ENCODE peak calls at places on chromosomes 5 and 9, in eight cellular contexts. One of them, this sample, is unnamed.

GRCh38 chr5:111962906-111963305 is 205.9 kb upstream of the NREP start:
- DNase-seq in mammary epithelial cell: no peak
- DNase-seq in fibroblast of pulmonary artery: no peak
- DNase-seq in right lobe of liver: no peak
- DNase-seq in uterus: no peak
- DNase-seq in ascending aorta: no peak
- DNase-seq in AG04449: no peak
- DNase-seq in lung: no peak
- DNase-seq in this sample: no peak

GRCh38 chr9:22307013-22307711 is 139.5 kb upstream of the DMRTA1 start:
- DNase-seq in mammary epithelial cell: peak
- DNase-seq in fibroblast of pulmonary artery: peak
- DNase-seq in right lobe of liver: no peak
- DNase-seq in uterus: no peak
- DNase-seq in ascending aorta: no peak
- DNase-seq in AG04449: peak
- DNase-seq in lung: no peak
- DNase-seq in this sample: no peak

GRCh38 chr5:154038241-154038603 is 488 bp downstream of the FAM114A2 start:
- DNase-seq in mammary epithelial cell: no peak
- DNase-seq in fibroblast of pulmonary artery: no peak
- DNase-seq in right lobe of liver: peak
- DNase-seq in uterus: peak
- DNase-seq in ascending aorta: no peak
- DNase-seq in AG04449: no peak
- DNase-seq in lung: no peak
- DNase-seq in this sample: no peak

GRCh38 chr5:32692066-32692746 is 18.9 kb upstream of the NPR3 start:
- DNase-seq in mammary epithelial cell: no peak
- DNase-seq in fibroblast of pulmonary artery: peak
- DNase-seq in right lobe of liver: no peak
- DNase-seq in uterus: no peak
- DNase-seq in ascending aorta: no peak
- DNase-seq in AG04449: peak
- DNase-seq in lung: no peak
- DNase-seq in this sample: no peak

GRCh38 chr5:3266861-3267260 is 328.8 kb upstream of the IRX1 start:
- DNase-seq in mammary epithelial cell: no peak
- DNase-seq in fibroblast of pulmonary artery: no peak
- DNase-seq in right lobe of liver: no peak
- DNase-seq in uterus: no peak
- DNase-seq in ascending aorta: no peak
- DNase-seq in AG04449: no peak
- DNase-seq in lung: peak
- DNase-seq in this sample: no peak

GRCh38 chr5:174531782-174532191 is 192.6 kb upstream of the MSX2 start:
- DNase-seq in mammary epithelial cell: no peak
- DNase-seq in fibroblast of pulmonary artery: no peak
- DNase-seq in right lobe of liver: no peak
- DNase-seq in uterus: no peak
- DNase-seq in ascending aorta: no peak
- DNase-seq in AG04449: no peak
- DNase-seq in lung: no peak
- DNase-seq in this sample: no peak

GRCh38 chr9:123893831-123894460 is 36.0 kb downstream of the DENND1A start:
- DNase-seq in mammary epithelial cell: no peak
- DNase-seq in fibroblast of pulmonary artery: peak
- DNase-seq in right lobe of liver: no peak
- DNase-seq in uterus: no peak
- DNase-seq in ascending aorta: no peak
- DNase-seq in AG04449: no peak
- DNase-seq in lung: no peak
- DNase-seq in this sample: no peak

GRCh38 chr9:109382182-109382581 is 61.3 kb upstream of the EPB41L4B start:
- DNase-seq in mammary epithelial cell: no peak
- DNase-seq in fibroblast of pulmonary artery: no peak
- DNase-seq in right lobe of liver: no peak
- DNase-seq in uterus: no peak
- DNase-seq in ascending aorta: no peak
- DNase-seq in AG04449: no peak
- DNase-seq in lung: no peak
- DNase-seq in this sample: no peak

GRCh38 chr5:128252794-128253193 is 169.2 kb downstream of the SLC12A2 start:
- DNase-seq in mammary epithelial cell: no peak
- DNase-seq in fibroblast of pulmonary artery: peak
- DNase-seq in right lobe of liver: no peak
- DNase-seq in uterus: no peak
- DNase-seq in ascending aorta: no peak
- DNase-seq in AG04449: no peak
- DNase-seq in lung: no peak
- DNase-seq in this sample: no peak

GRCh38 chr9:137385061-137385655 is 37.8 kb downstream of the EXD3 start:
- DNase-seq in mammary epithelial cell: no peak
- DNase-seq in fibroblast of pulmonary artery: no peak
- DNase-seq in right lobe of liver: peak
- DNase-seq in uterus: no peak
- DNase-seq in ascending aorta: no peak
- DNase-seq in AG04449: no peak
- DNase-seq in lung: no peak
- DNase-seq in this sample: no peak

GRCh38 chr5:58466939-58467338 is 7.1 kb upstream of the PLK2 start:
- DNase-seq in mammary epithelial cell: no peak
- DNase-seq in fibroblast of pulmonary artery: peak
- DNase-seq in right lobe of liver: no peak
- DNase-seq in uterus: no peak
- DNase-seq in ascending aorta: no peak
- DNase-seq in AG04449: no peak
- DNase-seq in lung: no peak
- DNase-seq in this sample: no peak

GRCh38 chr9:104747245-104747564 is 278 bp upstream of the NIPSNAP3A start:
- DNase-seq in mammary epithelial cell: no peak
- DNase-seq in fibroblast of pulmonary artery: no peak
- DNase-seq in right lobe of liver: no peak
- DNase-seq in uterus: no peak
- DNase-seq in ascending aorta: no peak
- DNase-seq in AG04449: no peak
- DNase-seq in lung: no peak
- DNase-seq in this sample: no peak

GRCh38 chr9:104747565-104748358 is at the start of gene NIPSNAP3A:
- DNase-seq in mammary epithelial cell: peak
- DNase-seq in fibroblast of pulmonary artery: peak
- DNase-seq in right lobe of liver: peak
- DNase-seq in uterus: peak
- DNase-seq in ascending aorta: peak
- DNase-seq in AG04449: no peak
- DNase-seq in lung: peak
- DNase-seq in this sample: peak

GRCh38 chr9:104745852-104746251 is 1.6 kb upstream of the NIPSNAP3A start:
- DNase-seq in mammary epithelial cell: no peak
- DNase-seq in fibroblast of pulmonary artery: no peak
- DNase-seq in right lobe of liver: no peak
- DNase-seq in uterus: no peak
- DNase-seq in ascending aorta: no peak
- DNase-seq in AG04449: no peak
- DNase-seq in lung: no peak
- DNase-seq in this sample: no peak

GRCh38 chr9:104746798-104747197 is 685 bp upstream of the NIPSNAP3A start:
- DNase-seq in mammary epithelial cell: no peak
- DNase-seq in fibroblast of pulmonary artery: no peak
- DNase-seq in right lobe of liver: no peak
- DNase-seq in uterus: no peak
- DNase-seq in ascending aorta: no peak
- DNase-seq in AG04449: no peak
- DNase-seq in lung: no peak
- DNase-seq in this sample: no peak

DNA sequence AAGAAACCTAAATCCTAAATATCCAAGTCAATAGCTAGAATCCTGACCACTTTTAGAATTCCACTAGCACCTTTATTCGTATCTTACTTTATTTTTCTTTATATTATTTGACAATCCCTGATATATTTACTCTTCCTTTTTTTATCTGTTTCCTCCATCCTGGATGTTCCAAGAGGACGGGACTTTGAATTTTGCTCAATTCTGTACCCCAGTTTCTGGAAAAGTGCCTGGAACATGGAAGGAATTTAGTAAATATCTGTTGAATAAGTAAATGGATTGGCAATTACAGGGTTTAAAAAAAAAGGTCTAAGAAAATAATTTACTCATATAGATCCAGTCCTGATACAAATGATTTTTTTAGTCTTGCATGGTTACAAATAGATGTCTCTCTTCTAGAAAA is 1.2 kb upstream of the NIPSNAP3A start:
- DNase-seq in mammary epithelial cell: no peak
- DNase-seq in fibroblast of pulmonary artery: no peak
- DNase-seq in right lobe of liver: no peak
- DNase-seq in uterus: no peak
- DNase-seq in ascending aorta: no peak
- DNase-seq in AG04449: no peak
- DNase-seq in lung: no peak
- DNase-seq in this sample: no peak
- H3K4me3 ChIP-seq in mammary epithelial cell: no peak
- H3K4me3 ChIP-seq in fibroblast of pulmonary artery: no peak
- H3K4me3 ChIP-seq in right lobe of liver: peak
- H3K4me3 ChIP-seq in uterus: no peak
- H3K4me3 ChIP-seq in ascending aorta: no peak
- H3K4me3 ChIP-seq in AG04449: no peak
- H3K4me3 ChIP-seq in lung: no peak
- H3K4me3 ChIP-seq in this sample: no peak

GRCh38 chr9:97855899-97856298 is 2.9 kb downstream of the FOXE1 start:
- DNase-seq in mammary epithelial cell: no peak
- DNase-seq in fibroblast of pulmonary artery: no peak
- DNase-seq in right lobe of liver: no peak
- DNase-seq in uterus: no peak
- DNase-seq in ascending aorta: no peak
- DNase-seq in AG04449: no peak
- DNase-seq in lung: no peak
- DNase-seq in this sample: no peak

GRCh38 chr9:97854696-97855485 is 1.9 kb downstream of the FOXE1 start:
- DNase-seq in mammary epithelial cell: no peak
- DNase-seq in fibroblast of pulmonary artery: no peak
- DNase-seq in right lobe of liver: no peak
- DNase-seq in uterus: no peak
- DNase-seq in ascending aorta: peak
- DNase-seq in AG04449: no peak
- DNase-seq in lung: no peak
- DNase-seq in this sample: no peak

GRCh38 chr9:97856857-97857602 is 4.0 kb downstream of the FOXE1 start:
- DNase-seq in mammary epithelial cell: no peak
- DNase-seq in fibroblast of pulmonary artery: no peak
- DNase-seq in right lobe of liver: no peak
- DNase-seq in uterus: no peak
- DNase-seq in ascending aorta: peak
- DNase-seq in AG04449: no peak
- DNase-seq in lung: no peak
- DNase-seq in this sample: no peak

GRCh38 chr9:97853844-97854695 is 1.0 kb downstream of the FOXE1 start:
- DNase-seq in mammary epithelial cell: peak
- DNase-seq in fibroblast of pulmonary artery: peak
- DNase-seq in right lobe of liver: no peak
- DNase-seq in uterus: no peak
- DNase-seq in ascending aorta: peak
- DNase-seq in AG04449: no peak
- DNase-seq in lung: no peak
- DNase-seq in this sample: peak

GRCh38 chr9:97855486-97855875 is 2.5 kb downstream of the FOXE1 start:
- DNase-seq in mammary epithelial cell: no peak
- DNase-seq in fibroblast of pulmonary artery: no peak
- DNase-seq in right lobe of liver: no peak
- DNase-seq in uterus: no peak
- DNase-seq in ascending aorta: no peak
- DNase-seq in AG04449: no peak
- DNase-seq in lung: no peak
- DNase-seq in this sample: no peak
- H3K4me3 ChIP-seq in mammary epithelial cell: no peak
- H3K4me3 ChIP-seq in fibroblast of pulmonary artery: no peak
- H3K4me3 ChIP-seq in right lobe of liver: no peak
- H3K4me3 ChIP-seq in uterus: no peak
- H3K4me3 ChIP-seq in ascending aorta: no peak
- H3K4me3 ChIP-seq in AG04449: no peak
- H3K4me3 ChIP-seq in lung: no peak
- H3K4me3 ChIP-seq in this sample: no peak

GRCh38 chr9:114383866-114384231 is 3.9 kb downstream of the AKNA start:
- DNase-seq in mammary epithelial cell: no peak
- DNase-seq in fibroblast of pulmonary artery: no peak
- DNase-seq in right lobe of liver: no peak
- DNase-seq in uterus: no peak
- DNase-seq in ascending aorta: no peak
- DNase-seq in AG04449: no peak
- DNase-seq in lung: no peak
- DNase-seq in this sample: no peak
- H3K4me3 ChIP-seq in mammary epithelial cell: no peak
- H3K4me3 ChIP-seq in fibroblast of pulmonary artery: no peak
- H3K4me3 ChIP-seq in right lobe of liver: no peak
- H3K4me3 ChIP-seq in uterus: no peak
- H3K4me3 ChIP-seq in ascending aorta: peak
- H3K4me3 ChIP-seq in AG04449: no peak
- H3K4me3 ChIP-seq in lung: no peak
- H3K4me3 ChIP-seq in this sample: peak

GRCh38 chr5:95859327-95860060 is 37.0 kb upstream of the GLRX start:
- DNase-seq in mammary epithelial cell: no peak
- DNase-seq in fibroblast of pulmonary artery: peak
- DNase-seq in right lobe of liver: no peak
- DNase-seq in uterus: no peak
- DNase-seq in ascending aorta: peak
- DNase-seq in AG04449: no peak
- DNase-seq in lung: no peak
- DNase-seq in this sample: no peak

GRCh38 chr5:95857185-95857945 is 34.8 kb upstream of the GLRX start:
- DNase-seq in mammary epithelial cell: no peak
- DNase-seq in fibroblast of pulmonary artery: peak
- DNase-seq in right lobe of liver: peak
- DNase-seq in uterus: peak
- DNase-seq in ascending aorta: peak
- DNase-seq in AG04449: no peak
- DNase-seq in lung: peak
- DNase-seq in this sample: no peak

GRCh38 chr5:95856501-95856981 is 34.0 kb upstream of the GLRX start:
- DNase-seq in mammary epithelial cell: no peak
- DNase-seq in fibroblast of pulmonary artery: no peak
- DNase-seq in right lobe of liver: no peak
- DNase-seq in uterus: no peak
- DNase-seq in ascending aorta: peak
- DNase-seq in AG04449: no peak
- DNase-seq in lung: no peak
- DNase-seq in this sample: no peak

GRCh38 chr5:95858661-95859326 is 36.3 kb upstream of the GLRX start:
- DNase-seq in mammary epithelial cell: peak
- DNase-seq in fibroblast of pulmonary artery: peak
- DNase-seq in right lobe of liver: peak
- DNase-seq in uterus: peak
- DNase-seq in ascending aorta: peak
- DNase-seq in AG04449: peak
- DNase-seq in lung: peak
- DNase-seq in this sample: peak

DNA sequence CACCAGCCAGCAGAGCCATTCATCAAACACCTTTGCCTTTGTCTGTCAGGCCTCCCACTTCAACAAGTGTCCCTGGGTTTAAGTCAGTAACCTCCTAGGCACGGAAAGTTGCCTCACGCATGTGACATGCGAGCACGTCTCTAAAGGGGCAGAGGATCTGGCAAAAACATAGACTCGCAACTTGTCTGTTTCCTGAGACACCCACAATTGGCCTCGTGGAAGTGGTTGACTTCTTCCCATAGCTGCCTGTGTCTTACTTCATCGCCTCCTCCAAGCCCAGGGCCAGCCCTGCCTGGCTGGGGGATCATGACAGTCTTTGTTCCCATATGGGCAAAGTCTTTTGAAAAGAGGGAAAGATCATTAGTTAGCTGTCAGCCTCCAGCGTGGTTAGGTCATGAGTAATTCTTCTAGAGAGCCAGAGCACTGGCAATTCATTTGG is 35.5 kb upstream of the GLRX start:
- DNase-seq in mammary epithelial cell: peak
- DNase-seq in fibroblast of pulmonary artery: peak
- DNase-seq in right lobe of liver: no peak
- DNase-seq in uterus: peak
- DNase-seq in ascending aorta: peak
- DNase-seq in AG04449: peak
- DNase-seq in lung: peak
- DNase-seq in this sample: no peak
- H3K4me3 ChIP-seq in mammary epithelial cell: no peak
- H3K4me3 ChIP-seq in fibroblast of pulmonary artery: peak
- H3K4me3 ChIP-seq in right lobe of liver: no peak
- H3K4me3 ChIP-seq in uterus: no peak
- H3K4me3 ChIP-seq in ascending aorta: peak
- H3K4me3 ChIP-seq in AG04449: peak
- H3K4me3 ChIP-seq in lung: no peak
- H3K4me3 ChIP-seq in this sample: no peak

This sample was measured in CD4-positive, CD25-positive, alpha-beta regulatory T cell.